ENCODE peak calls at places on chromosome 6, in four cellular contexts. One of them, this sample, is unnamed. For H3K4me1, the result is how much of the 10 kb centered on the place peaks cover.

GRCh38 chr6:15020114-15020770 is 225.6 kb upstream of the JARID2 start:
- DNase-seq in suprapubic skin: no peak
- DNase-seq in PC-9: no peak
- DNase-seq in HAP-1: no peak
- DNase-seq in this sample: no peak

GRCh38 chr6:166156942-166157341 is 10.7 kb downstream of the TBXT start:
- DNase-seq in suprapubic skin: no peak
- DNase-seq in PC-9: no peak
- DNase-seq in HAP-1: no peak
- DNase-seq in this sample: no peak

GRCh38 chr6:131924881-131925474 is 26.2 kb downstream of the CCN2 start:
- DNase-seq in suprapubic skin: no peak
- DNase-seq in PC-9: no peak
- DNase-seq in HAP-1: no peak
- DNase-seq in this sample: no peak

GRCh38 chr6:150689900-150690590 is 90.4 kb downstream of the PLEKHG1 start:
- DNase-seq in suprapubic skin: no peak
- DNase-seq in PC-9: no peak
- DNase-seq in HAP-1: no peak
- DNase-seq in this sample: no peak

GRCh38 chr6:16045238-16045637 is 83.6 kb upstream of the MYLIP start:
- DNase-seq in suprapubic skin: no peak
- DNase-seq in PC-9: no peak
- DNase-seq in HAP-1: no peak
- DNase-seq in this sample: no peak

GRCh38 chr6:134936927-134937326 is 13.0 kb downstream of the ALDH8A1 start:
- DNase-seq in suprapubic skin: no peak
- DNase-seq in PC-9: no peak
- DNase-seq in HAP-1: no peak
- DNase-seq in this sample: no peak

GRCh38 chr6:169173532-169174268 is 79.9 kb downstream of the THBS2 start:
- DNase-seq in suprapubic skin: no peak
- DNase-seq in PC-9: no peak
- DNase-seq in HAP-1: no peak
- DNase-seq in this sample: peak

GRCh38 chr6:44800171-44800671 is 412.7 kb downstream of the CDC5L start:
- DNase-seq in suprapubic skin: no peak
- DNase-seq in PC-9: no peak
- DNase-seq in HAP-1: no peak
- DNase-seq in this sample: no peak

GRCh38 chr6:150471276-150471675 is 102.5 kb downstream of the IYD start:
- DNase-seq in suprapubic skin: no peak
- DNase-seq in PC-9: no peak
- DNase-seq in HAP-1: no peak
- DNase-seq in this sample: no peak

GRCh38 chr6:124683507-124683906 is 278.7 kb upstream of the RNF217 start:
- DNase-seq in suprapubic skin: no peak
- DNase-seq in PC-9: no peak
- DNase-seq in HAP-1: peak
- DNase-seq in this sample: no peak

GRCh38 chr6:135586844-135587243 is 89.3 kb upstream of the AHI1 start:
- DNase-seq in suprapubic skin: no peak
- DNase-seq in PC-9: no peak
- DNase-seq in HAP-1: no peak
- DNase-seq in this sample: no peak

GRCh38 chr6:7156666-7157278 is 49.0 kb downstream of the RREB1 start:
- DNase-seq in suprapubic skin: no peak
- DNase-seq in PC-9: no peak
- DNase-seq in HAP-1: no peak
- DNase-seq in this sample: no peak

GRCh38 chr6:104404377-104404776 is 455.3 kb downstream of the HACE1 start:
- DNase-seq in suprapubic skin: no peak
- DNase-seq in PC-9: no peak
- DNase-seq in HAP-1: no peak
- DNase-seq in this sample: no peak

GRCh38 chr6:148440877-148441453 is 98.3 kb downstream of the SASH1 start:
- DNase-seq in suprapubic skin: no peak
- DNase-seq in PC-9: peak
- DNase-seq in HAP-1: peak
- DNase-seq in this sample: no peak

GRCh38 chr6:151661928-151662327 is 145.6 kb upstream of the ESR1 start:
- DNase-seq in suprapubic skin: no peak
- DNase-seq in PC-9: no peak
- DNase-seq in HAP-1: no peak
- DNase-seq in this sample: no peak

GRCh38 chr6:158642805-158643489 is 1.6 kb downstream of the DYNLT1 start:
- DNase-seq in suprapubic skin: no peak
- DNase-seq in PC-9: no peak
- DNase-seq in HAP-1: peak
- DNase-seq in this sample: no peak

GRCh38 chr6:137750284-137750683 is 116.8 kb upstream of the TNFAIP3 start:
- DNase-seq in suprapubic skin: no peak
- DNase-seq in PC-9: no peak
- DNase-seq in HAP-1: no peak
- DNase-seq in this sample: no peak

GRCh38 chr6:33271098-33271607 is 523 bp downstream of the VPS52 start:
- DNase-seq in suprapubic skin: no peak
- DNase-seq in PC-9: no peak
- DNase-seq in HAP-1: no peak
- DNase-seq in this sample: no peak

GRCh38 chr6:17442196-17442595 is 48.8 kb downstream of the CAP2 start:
- DNase-seq in suprapubic skin: no peak
- DNase-seq in PC-9: no peak
- DNase-seq in HAP-1: no peak
- DNase-seq in this sample: no peak

GRCh38 chr6:49787176-49787575 is at the start of gene PGK2:
- DNase-seq in suprapubic skin: no peak
- DNase-seq in PC-9: no peak
- DNase-seq in HAP-1: peak
- DNase-seq in this sample: no peak

GRCh38 chr6:156562636-156563035 is 214.5 kb upstream of the ARID1B start:
- DNase-seq in suprapubic skin: no peak
- DNase-seq in PC-9: no peak
- DNase-seq in HAP-1: no peak
- DNase-seq in this sample: no peak

GRCh38 chr6:84403545-84403944 is 176.1 kb upstream of the CEP162 start:
- DNase-seq in suprapubic skin: no peak
- DNase-seq in PC-9: no peak
- DNase-seq in HAP-1: no peak
- DNase-seq in this sample: no peak

GRCh38 chr6:103122766-103123601 is 1729.5 kb downstream of the GRIK2 start:
- DNase-seq in suprapubic skin: no peak
- DNase-seq in PC-9: peak
- DNase-seq in HAP-1: peak
- DNase-seq in this sample: no peak

GRCh38 chr6:95686272-95686671 is 108.9 kb downstream of the MANEA start:
- DNase-seq in suprapubic skin: no peak
- DNase-seq in PC-9: no peak
- DNase-seq in HAP-1: no peak
- DNase-seq in this sample: no peak
- H3K4me3 ChIP-seq in suprapubic skin: no peak
- H3K4me3 ChIP-seq in PC-9: no peak
- H3K4me3 ChIP-seq in HAP-1: no peak
- H3K4me3 ChIP-seq in this sample: no peak

DNA sequence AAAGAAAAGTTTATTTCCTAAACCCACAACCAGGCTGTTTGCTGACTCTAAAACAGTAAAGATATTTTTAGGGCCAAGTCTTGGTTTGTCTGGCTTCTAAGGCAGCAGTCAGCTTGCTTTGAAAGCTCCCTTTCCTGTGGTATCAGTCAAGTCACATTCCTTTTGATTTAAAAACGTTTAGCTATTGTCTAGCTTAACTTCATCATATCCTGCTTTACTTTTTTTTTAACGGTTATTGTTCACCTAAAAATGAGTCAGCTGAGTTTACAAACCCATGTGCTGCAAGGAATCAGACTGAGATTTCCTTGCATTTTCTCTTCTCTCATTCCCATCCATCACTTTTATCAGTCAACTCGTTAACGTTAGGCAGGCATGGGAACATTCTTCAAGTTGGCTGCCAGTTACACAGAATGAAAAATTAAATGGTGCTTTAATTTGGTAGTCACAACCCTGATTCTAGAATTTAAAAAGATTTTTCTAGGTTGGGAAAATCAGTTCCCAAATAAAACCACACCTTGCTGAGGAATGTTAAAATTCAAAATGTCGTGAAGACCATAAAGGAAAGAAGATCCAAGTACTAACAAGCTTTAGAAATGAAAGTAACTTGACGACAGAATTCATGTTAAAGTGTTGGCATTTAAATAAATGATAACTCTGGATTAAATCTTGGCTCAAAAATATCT is 45.9 kb downstream of the ELOVL5 start:
- DNase-seq in suprapubic skin: no peak
- DNase-seq in PC-9: peak
- DNase-seq in HAP-1: no peak
- DNase-seq in this sample: no peak
- H3K4me1 ChIP-seq in suprapubic skin: under half
- H3K4me1 ChIP-seq in PC-9: under half
- H3K4me1 ChIP-seq in HAP-1: under half
- H3K4me1 ChIP-seq in this sample: half or more

GRCh38 chr6:78629154-78629721 is 238.1 kb upstream of the IRAK1BP1 start:
- DNase-seq in suprapubic skin: no peak
- DNase-seq in PC-9: no peak
- DNase-seq in HAP-1: no peak
- DNase-seq in this sample: no peak
- H3K4me3 ChIP-seq in suprapubic skin: peak
- H3K4me3 ChIP-seq in PC-9: no peak
- H3K4me3 ChIP-seq in HAP-1: no peak
- H3K4me3 ChIP-seq in this sample: peak

DNA sequence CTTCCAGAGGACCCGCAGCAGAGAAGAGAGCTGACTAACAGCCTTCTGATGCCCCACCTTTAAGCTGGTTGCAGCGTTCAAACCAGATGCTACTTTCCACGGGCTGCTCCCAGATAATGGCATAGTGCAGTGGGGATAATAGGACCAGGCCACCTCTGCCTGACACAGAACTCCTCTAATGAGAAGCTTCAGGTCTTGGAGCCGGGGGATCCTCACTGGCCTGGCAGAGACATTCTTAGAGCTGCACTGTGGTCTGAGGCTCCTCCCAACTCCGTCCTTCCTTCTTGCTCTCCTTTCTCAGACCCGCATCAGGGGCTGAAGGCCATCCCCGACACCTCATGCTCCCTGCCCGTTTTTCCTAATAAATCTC is 206.6 kb upstream of the MARCKS start:
- DNase-seq in suprapubic skin: no peak
- DNase-seq in PC-9: no peak
- DNase-seq in HAP-1: no peak
- DNase-seq in this sample: no peak
- H3K4me1 ChIP-seq in suprapubic skin: under half
- H3K4me1 ChIP-seq in PC-9: under half
- H3K4me1 ChIP-seq in HAP-1: under half
- H3K4me1 ChIP-seq in this sample: under half

GRCh38 chr6:110400208-110400607 is 15.2 kb downstream of the DDO start:
- DNase-seq in suprapubic skin: no peak
- DNase-seq in PC-9: peak
- DNase-seq in HAP-1: no peak
- DNase-seq in this sample: no peak
- H3K4me3 ChIP-seq in suprapubic skin: peak
- H3K4me3 ChIP-seq in PC-9: no peak
- H3K4me3 ChIP-seq in HAP-1: no peak
- H3K4me3 ChIP-seq in this sample: peak

GRCh38 chr6:52104979-52105378 is 17.6 kb upstream of the PKHD1 start:
- DNase-seq in suprapubic skin: no peak
- DNase-seq in PC-9: no peak
- DNase-seq in HAP-1: no peak
- DNase-seq in this sample: no peak
- H3K4me1 ChIP-seq in suprapubic skin: under half
- H3K4me1 ChIP-seq in PC-9: under half
- H3K4me1 ChIP-seq in HAP-1: under half
- H3K4me1 ChIP-seq in this sample: under half

GRCh38 chr6:40285535-40285934 is 301.6 kb downstream of the LRFN2 start:
- DNase-seq in suprapubic skin: no peak
- DNase-seq in PC-9: no peak
- DNase-seq in HAP-1: no peak
- DNase-seq in this sample: no peak
- H3K4me3 ChIP-seq in suprapubic skin: no peak
- H3K4me3 ChIP-seq in PC-9: no peak
- H3K4me3 ChIP-seq in HAP-1: no peak
- H3K4me3 ChIP-seq in this sample: no peak

DNA sequence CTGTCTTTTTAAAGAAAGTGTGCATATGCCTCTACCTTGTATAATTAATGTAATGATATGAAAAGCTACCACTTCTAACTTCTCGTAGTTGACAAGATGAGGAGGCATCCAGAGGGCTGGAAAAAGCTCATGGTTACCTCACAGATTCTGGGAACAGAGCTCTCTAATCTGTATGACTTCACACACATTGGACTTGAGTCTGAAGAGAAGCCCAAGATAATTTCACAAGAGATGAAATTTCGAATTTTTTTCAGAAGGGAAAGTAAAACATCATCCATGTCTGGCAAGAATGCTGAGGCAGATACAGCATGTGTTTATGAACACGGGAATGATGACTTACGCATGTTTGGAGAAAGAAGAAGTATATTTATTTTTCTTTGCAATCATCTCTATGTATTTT is 141.8 kb upstream of the TENT5A start:
- DNase-seq in suprapubic skin: no peak
- DNase-seq in PC-9: no peak
- DNase-seq in HAP-1: no peak
- DNase-seq in this sample: no peak
- H3K4me1 ChIP-seq in suprapubic skin: under half
- H3K4me1 ChIP-seq in PC-9: under half
- H3K4me1 ChIP-seq in HAP-1: under half
- H3K4me1 ChIP-seq in this sample: under half

GRCh38 chr6:110744991-110745390 is 70.3 kb downstream of the CDK19 start:
- DNase-seq in suprapubic skin: no peak
- DNase-seq in PC-9: no peak
- DNase-seq in HAP-1: no peak
- DNase-seq in this sample: no peak

GRCh38 chr6:110746680-110747079 is 68.6 kb downstream of the CDK19 start:
- DNase-seq in suprapubic skin: no peak
- DNase-seq in PC-9: no peak
- DNase-seq in HAP-1: no peak
- DNase-seq in this sample: no peak

DNA sequence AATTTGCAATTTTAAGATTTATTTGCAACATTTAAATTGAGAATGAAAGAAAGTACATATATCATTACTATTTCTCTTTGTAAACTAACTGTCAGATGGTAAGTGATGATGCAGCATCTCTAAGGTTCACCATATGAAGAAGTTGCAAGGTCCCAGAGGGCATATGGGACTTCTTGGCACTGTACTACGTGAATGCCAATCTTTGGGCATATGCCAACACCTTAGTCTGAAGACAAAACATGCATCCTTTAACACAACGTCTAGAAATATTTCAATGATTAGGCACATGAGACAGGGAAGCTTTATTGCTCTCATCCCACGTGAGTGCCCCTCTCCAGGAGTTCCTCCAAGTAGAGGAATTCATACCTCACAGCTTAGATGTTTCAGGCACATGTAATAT is 66.8 kb downstream of the CDK19 start:
- DNase-seq in suprapubic skin: no peak
- DNase-seq in PC-9: no peak
- DNase-seq in HAP-1: no peak
- DNase-seq in this sample: no peak
- H3K4me3 ChIP-seq in suprapubic skin: no peak
- H3K4me3 ChIP-seq in PC-9: no peak
- H3K4me3 ChIP-seq in HAP-1: no peak
- H3K4me3 ChIP-seq in this sample: no peak

This sample was measured in vagina.